ENCODE peak calls at places on chromosome 16, in ten cellular contexts. A is OCI-LY7, R is dorsolateral prefrontal cortex, K is fibroblast of mammary gland, S is esophagus squamous epithelium, L is foreskin fibroblast, M is HFFc6, O is H9, J is PC-3, X is psoas muscle. G is an unnamed sample.
A peak's percentile ranks its signal among the peaks of the same experiment; 100 is the strongest.

GRCh38 chr16:56828641-56829040 is 36.4 kb upstream of the SLC12A3 start:
- DNase-seq in A (no peak), R (no peak), K (no peak), S (no peak), L (no peak), M (no peak), O (no peak), J (no peak), X (no peak), G (no peak)

GRCh38 chr16:25563700-25564099 is 128.1 kb upstream of the HS3ST4 start:
- DNase-seq in A (no peak), R (no peak), K (no peak), S (no peak), L (no peak), M (no peak), O (no peak), J (no peak), X (no peak), G (no peak)

GRCh38 chr16:67729636-67730248 is 10.6 kb upstream of the GFOD2 start:
- DNase-seq in A (no peak), R (no peak), K (no peak), S (no peak), L (no peak), M (no peak), O (no peak), J (no peak), X (no peak), G (no peak)

GRCh38 chr16:87580855-87581261 is 21.4 kb upstream of the JPH3 start:
- DNase-seq in A (no peak), R (no peak), K (peak; percentile 88), S (no peak), L (peak; percentile 23), M (peak; percentile 71), O (no peak), J (peak; percentile 12), X (no peak), G (peak; percentile 63)

GRCh38 chr16:9844361-9844760 is 337.9 kb downstream of the GRIN2A start:
- DNase-seq in A (no peak), R (no peak), K (peak; percentile 97), S (no peak), L (peak; percentile 92), M (no peak), O (no peak), J (peak; percentile 28), X (no peak), G (peak; percentile 66)

GRCh38 chr16:8591451-8591850 is 1.1 kb upstream of the TMEM114 start:
- DNase-seq in A (no peak), R (no peak), K (no peak), S (no peak), L (no peak), M (no peak), O (no peak), J (no peak), X (no peak), G (no peak)

GRCh38 chr16:89402962-89403361 is 87.4 kb downstream of the ANKRD11 start:
- DNase-seq in A (peak; percentile 28), R (no peak), K (peak; percentile 56), S (no peak), L (peak; percentile 70), M (no peak), O (no peak), J (no peak), X (no peak), G (no peak)

GRCh38 chr16:12398029-12398735 is 405.5 kb downstream of the CPPED1 start:
- DNase-seq in A (no peak), R (no peak), K (no peak), S (no peak), L (no peak), M (no peak), O (no peak), J (no peak), X (no peak), G (no peak)

GRCh38 chr16:58493756-58494431 is 6.0 kb upstream of the NDRG4 start:
- DNase-seq in A (no peak), R (no peak), K (no peak), S (no peak), L (no peak), M (no peak), O (no peak), J (no peak), X (no peak), G (no peak)

GRCh38 chr16:58495861-58496331 is 4.0 kb upstream of the NDRG4 start:
- DNase-seq in A (no peak), R (no peak), K (no peak), S (no peak), L (no peak), M (no peak), O (peak; percentile 34), J (no peak), X (no peak), G (no peak)

GRCh38 chr16:58492735-58493134 is 7.2 kb upstream of the NDRG4 start:
- DNase-seq in A (no peak), R (no peak), K (no peak), S (no peak), L (no peak), M (no peak), O (peak; percentile 51), J (no peak), X (no peak), G (no peak)

GRCh38 chr16:58497468-58497867 is 2.5 kb upstream of the NDRG4 start:
- DNase-seq in A (no peak), R (no peak), K (no peak), S (no peak), L (no peak), M (no peak), O (no peak), J (no peak), X (no peak), G (no peak)

GRCh38 chr16:58494981-58495860 is 4.7 kb upstream of the NDRG4 start:
- DNase-seq in A (peak; percentile 68), R (no peak), K (peak; percentile 96), S (no peak), L (peak; percentile 91), M (peak; percentile 99), O (peak; percentile 91), J (peak; percentile 85), X (peak; percentile 42), G (peak; percentile 89)
- TF ChIP-seq CTCF in A (peak; percentile 71), R (peak; percentile 60), K (peak; percentile 71), S (no peak), L (peak; percentile 74), M (peak; percentile 80), O (peak; percentile 72), J (peak; percentile 57), X (peak; percentile 28), G (peak; percentile 61)

GRCh38 chr16:30354423-30355143 is 525 bp downstream of the CD2BP2 start:
- DNase-seq in A (peak; percentile 19), R (no peak), K (no peak), S (no peak), L (peak; percentile 19), M (no peak), O (no peak), J (peak; percentile 12), X (no peak), G (no peak)

GRCh38 chr16:30351001-30351441 is 4.1 kb downstream of the CD2BP2 start:
- DNase-seq in A (peak; percentile 43), R (no peak), K (no peak), S (no peak), L (no peak), M (no peak), O (no peak), J (no peak), X (no peak), G (no peak)

GRCh38 chr16:30353438-30354129 is 1.5 kb downstream of the CD2BP2 start:
- DNase-seq in A (no peak), R (no peak), K (no peak), S (no peak), L (no peak), M (no peak), O (no peak), J (no peak), X (no peak), G (no peak)

GRCh38 chr16:30351586-30352419 is 3.3 kb downstream of the CD2BP2 start:
- DNase-seq in A (peak; percentile 36), R (peak; percentile 63), K (peak; percentile 97), S (no peak), L (peak; percentile 95), M (peak; percentile 76), O (no peak), J (peak; percentile 88), X (peak; percentile 89), G (peak; percentile 93)

DNA sequence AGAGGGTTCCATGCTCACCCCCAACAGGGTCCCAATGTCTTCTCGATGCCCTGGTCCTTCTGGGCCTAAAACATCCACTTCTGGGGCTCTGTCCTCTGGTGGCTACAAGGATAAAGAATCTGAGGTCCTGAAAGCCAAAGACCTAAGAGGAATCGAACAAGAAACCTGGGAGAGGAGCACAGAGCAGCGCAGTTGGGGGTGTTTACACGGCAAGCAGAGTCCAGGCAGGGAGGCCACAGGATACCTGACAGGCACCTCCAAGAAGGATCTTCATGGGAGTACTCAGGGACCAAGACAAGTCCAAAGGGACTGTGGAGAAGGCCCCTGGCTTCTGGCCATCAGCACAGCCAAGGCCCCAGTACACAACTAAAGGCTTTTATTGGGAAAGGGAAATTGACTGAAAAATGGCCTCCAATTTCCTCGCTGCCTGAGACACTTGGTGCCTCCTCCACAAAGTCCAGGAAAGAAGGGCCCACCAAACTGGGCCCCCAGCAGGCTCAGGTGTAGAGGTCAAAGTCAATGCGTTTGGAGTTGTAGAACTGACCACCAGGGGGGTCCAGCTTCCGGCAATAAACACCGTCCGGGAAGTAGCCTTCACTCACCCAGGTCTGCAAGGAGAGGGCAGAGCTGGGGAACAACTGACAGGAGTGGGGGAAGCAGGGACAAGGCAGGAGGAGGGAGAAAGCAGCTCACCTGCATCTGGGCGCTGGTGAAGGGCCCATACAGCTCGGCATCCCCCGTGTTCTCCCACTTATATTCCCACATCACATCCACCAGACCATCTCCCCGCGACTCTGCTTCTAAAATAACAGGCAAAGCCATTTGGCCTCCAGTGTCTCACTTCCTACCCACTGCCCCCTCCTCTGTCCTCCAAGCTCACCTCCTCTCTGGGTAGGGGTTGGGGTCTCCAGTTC is 2.4 kb downstream of the CD2BP2 start:
- DNase-seq in A (peak; percentile 37), R (no peak), K (no peak), S (no peak), L (no peak), M (no peak), O (no peak), J (no peak), X (no peak), G (no peak)
- TF ChIP-seq CTCF in A (peak; percentile 50), R (no peak), K (peak; percentile 18), S (no peak), L (no peak), M (peak; percentile 69), O (peak; percentile 49), J (peak; percentile 18), X (peak; percentile 10), G (no peak)

GRCh38 chr16:13448346-13448745 is 471.6 kb upstream of the ERCC4 start:
- DNase-seq in A (no peak), R (no peak), K (no peak), S (no peak), L (no peak), M (no peak), O (no peak), J (no peak), X (no peak), G (no peak)

GRCh38 chr16:13453325-13453724 is 466.6 kb upstream of the ERCC4 start:
- DNase-seq in A (no peak), R (no peak), K (peak; percentile 69), S (no peak), L (peak; percentile 72), M (no peak), O (no peak), J (no peak), X (no peak), G (peak; percentile 56)

GRCh38 chr16:13453938-13454553 is 465.9 kb upstream of the ERCC4 start:
- DNase-seq in A (peak; percentile 72), R (no peak), K (peak; percentile 53), S (no peak), L (peak; percentile 76), M (peak; percentile 8), O (no peak), J (peak; percentile 31), X (no peak), G (peak; percentile 42)
- TF ChIP-seq CTCF in A (peak; percentile 96), R (peak; percentile 47), K (peak; percentile 58), S (peak; percentile 42), L (peak; percentile 53), M (peak; percentile 87), O (peak; percentile 92), J (peak; percentile 66), X (peak; percentile 17), G (peak; percentile 56)

DNA sequence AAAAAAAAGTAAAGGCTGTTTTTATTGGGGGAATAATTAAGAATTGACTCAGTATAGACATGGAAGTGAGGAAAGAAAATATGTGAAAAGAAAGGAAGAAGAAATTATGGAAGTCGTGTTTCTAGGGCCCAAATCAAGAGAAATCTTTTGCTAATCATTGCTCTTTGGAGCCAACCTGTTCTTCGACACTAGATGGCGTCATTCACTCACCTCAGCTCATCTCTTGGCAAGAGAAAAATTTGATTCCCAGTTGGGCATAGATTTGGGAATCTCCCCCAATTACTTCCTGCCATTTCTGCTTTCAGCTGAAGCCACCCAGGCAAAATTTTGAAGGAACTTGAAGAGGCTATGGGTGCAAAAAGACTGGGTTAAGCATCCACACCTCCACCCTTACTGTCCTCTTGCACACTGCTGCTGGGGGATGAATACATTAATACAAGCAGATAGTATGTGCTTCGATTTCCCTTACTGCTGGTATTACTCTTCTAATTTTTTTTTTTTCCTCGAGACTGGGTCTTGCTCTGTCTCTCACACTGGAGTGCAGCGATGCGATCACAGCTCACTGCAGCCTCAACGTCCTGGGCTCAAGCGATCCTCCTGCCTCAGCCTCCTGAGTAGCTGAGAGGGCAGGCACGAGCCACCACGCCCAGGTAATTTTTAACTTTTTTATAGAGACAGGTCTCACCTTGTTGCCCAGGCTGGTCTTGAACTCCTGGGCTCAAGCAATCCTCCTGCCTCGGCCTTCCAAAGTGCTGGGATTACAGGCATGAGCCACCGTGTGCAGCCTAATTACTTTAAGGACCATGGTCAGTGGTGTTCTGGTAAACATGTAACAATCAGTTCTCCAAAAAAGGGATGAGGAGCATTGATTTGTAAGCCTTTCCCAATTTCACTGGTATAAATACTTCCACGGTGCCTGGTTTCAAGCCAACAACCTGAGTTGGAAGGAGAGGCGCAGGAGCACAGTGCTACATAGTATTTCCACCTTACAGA is 13.5 kb downstream of the PSMD7 start:
- DNase-seq in A (peak; percentile 55), R (no peak), K (peak; percentile 69), S (no peak), L (peak; percentile 67), M (peak; percentile 50), O (no peak), J (peak; percentile 55), X (no peak), G (peak; percentile 58)
- TF ChIP-seq CTCF in A (peak; percentile 93), R (peak; percentile 39), K (peak; percentile 85), S (peak; percentile 64), L (peak; percentile 74), M (peak; percentile 87), O (peak; percentile 87), J (peak; percentile 70), X (peak; percentile 72), G (peak; percentile 87)